ENCODE peak calls at places on chromosomes 2 and 18, in four cellular contexts. H is CD4-positive, alpha-beta T cell; S is astrocyte; Y is nephron progenitor cell. B is an unnamed sample.

GRCh38 chr2:11347403-11347965 is 3.0 kb upstream of the ROCK2 start:
- DNase-seq in H (no peak), S (no peak), Y (no peak), B (no peak)

GRCh38 chr2:16227811-16228462 is 287.6 kb downstream of the MYCN start:
- DNase-seq in H (no peak), S (no peak), Y (no peak), B (no peak)

GRCh38 chr18:23354625-23355024 is 98.5 kb upstream of the RIOK3 start:
- DNase-seq in H (no peak), S (peak), Y (no peak), B (no peak)

GRCh38 chr2:237434916-237435315 is 21.0 kb upstream of the COL6A3 start:
- DNase-seq in H (peak), S (peak), Y (peak), B (no peak)

GRCh38 chr2:172783091-172783898 is 47.6 kb downstream of the RAPGEF4 start:
- DNase-seq in H (no peak), S (peak), Y (peak), B (no peak)

GRCh38 chr2:173958198-173958846 is 6.9 kb downstream of the SP3 start:
- DNase-seq in H (no peak), S (no peak), Y (no peak), B (no peak)

GRCh38 chr2:120066708-120067547 is 54.1 kb downstream of the EPB41L5 start:
- DNase-seq in H (no peak), S (peak), Y (no peak), B (no peak)

GRCh38 chr2:113158884-113159553 is 14.8 kb upstream of the PSD4 start:
- DNase-seq in H (no peak), S (no peak), Y (no peak), B (no peak)

GRCh38 chr2:215870088-215870490 is 143.3 kb downstream of the MREG start:
- DNase-seq in H (no peak), S (peak), Y (no peak), B (no peak)

GRCh38 chr2:171432969-171433762 is 624 bp downstream of the METTL8 start:
- DNase-seq in H (peak), S (no peak), Y (peak), B (no peak)

GRCh38 chr2:169771612-169772011 is 27.1 kb upstream of the SSB start:
- DNase-seq in H (no peak), S (no peak), Y (no peak), B (no peak)

GRCh38 chr18:24198461-24198860 is 59.6 kb downstream of the CABYR start:
- DNase-seq in H (no peak), S (no peak), Y (no peak), B (no peak)

GRCh38 chr2:215773728-215774127 is 239.6 kb downstream of the MREG start:
- DNase-seq in H (no peak), S (peak), Y (no peak), B (no peak)

GRCh38 chr2:11764359-11764758 is 17.9 kb downstream of the LPIN1 start:
- DNase-seq in H (no peak), S (no peak), Y (no peak), B (no peak)

GRCh38 chr18:40431071-40431998 is 1523.7 kb upstream of the PIK3C3 start:
- DNase-seq in H (no peak), S (no peak), Y (no peak), B (no peak)

GRCh38 chr2:101109451-101110140 is 41.6 kb downstream of the TBC1D8 start:
- DNase-seq in H (no peak), S (no peak), Y (no peak), B (no peak)

GRCh38 chr2:206438196-206438727 is 5.1 kb upstream of the ADAM23 start:
- DNase-seq in H (no peak), S (no peak), Y (no peak), B (no peak)

GRCh38 chr2:206445948-206446347 is 2.6 kb downstream of the ADAM23 start:
- DNase-seq in H (no peak), S (no peak), Y (no peak), B (no peak)

GRCh38 chr2:206442516-206442853 is 847 bp upstream of the ADAM23 start:
- DNase-seq in H (no peak), S (no peak), Y (no peak), B (no peak)

GRCh38 chr2:206442854-206443734 is at the start of gene ADAM23:
- DNase-seq in H (peak), S (peak), Y (peak), B (peak)

DNA sequence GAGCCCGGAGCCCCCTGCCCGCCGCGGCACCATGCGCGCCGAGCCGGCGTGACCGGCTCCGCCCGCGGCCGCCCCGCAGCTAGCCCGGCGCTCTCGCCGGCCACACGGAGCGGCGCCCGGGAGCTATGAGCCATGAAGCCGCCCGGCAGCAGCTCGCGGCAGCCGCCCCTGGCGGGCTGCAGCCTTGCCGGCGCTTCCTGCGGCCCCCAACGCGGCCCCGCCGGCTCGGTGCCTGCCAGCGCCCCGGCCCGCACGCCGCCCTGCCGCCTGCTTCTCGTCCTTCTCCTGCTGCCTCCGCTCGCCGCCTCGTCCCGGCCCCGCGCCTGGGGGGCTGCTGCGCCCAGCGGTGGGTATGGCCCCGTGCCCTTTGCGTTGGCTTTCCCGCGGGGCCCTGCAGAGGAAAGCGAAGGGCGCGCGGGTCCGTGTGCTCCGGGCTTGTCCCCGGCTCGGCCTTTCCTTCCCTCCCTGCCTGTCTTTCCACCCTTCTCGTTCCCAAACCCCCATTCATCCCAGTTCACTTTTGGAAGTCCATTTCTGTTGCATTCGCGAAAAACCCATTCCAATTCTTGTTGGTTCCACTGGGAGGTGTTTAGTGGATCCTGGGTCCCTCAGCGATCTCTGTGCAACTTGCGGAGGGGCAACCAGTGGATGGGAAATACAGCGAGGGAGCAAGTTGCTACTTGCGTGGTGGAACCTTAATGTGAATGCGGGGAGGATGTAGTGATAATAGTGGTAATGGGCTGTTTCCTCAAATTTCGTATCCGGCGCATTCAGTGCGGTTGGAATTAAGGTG is 599 bp downstream of the ADAM23 start:
- DNase-seq in H (no peak), S (peak), Y (peak), B (peak)
- TF ChIP-seq CTCF in H (no peak), S (no peak), Y (no peak), B (peak)

DNA sequence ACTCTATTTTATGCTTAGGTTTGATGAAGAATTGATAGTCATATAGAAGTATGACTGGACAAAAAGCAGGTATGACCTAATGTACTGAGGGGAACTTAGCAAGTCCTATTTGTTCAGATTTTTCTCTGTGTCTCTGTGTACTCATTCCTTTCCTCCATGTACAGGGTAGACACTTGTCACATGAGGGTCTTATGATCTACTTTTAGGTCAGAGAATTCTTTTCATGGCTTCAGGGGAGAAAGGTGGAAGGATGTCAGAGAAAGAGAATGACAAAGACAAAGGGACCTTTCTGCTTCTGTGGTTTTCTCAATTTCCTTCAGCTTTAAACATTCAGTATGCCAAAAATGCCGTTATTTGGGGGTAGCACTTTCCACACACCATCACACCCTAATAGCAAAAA is 181.6 kb downstream of the WDPCP start:
- DNase-seq in H (no peak), S (no peak), Y (no peak), B (no peak)
- TF ChIP-seq CTCF in H (no peak), S (no peak), Y (no peak), B (no peak)

GRCh38 chr18:77068890-77069312 is 63.7 kb downstream of the MBP start:
- DNase-seq in H (no peak), S (no peak), Y (no peak), B (no peak)
- TF ChIP-seq CTCF in H (no peak), S (no peak), Y (no peak), B (no peak)

GRCh38 chr2:1584691-1585485 is 159.4 kb downstream of the PXDN start:
- DNase-seq in H (no peak), S (no peak), Y (no peak), B (no peak)
- TF ChIP-seq CTCF in H (no peak), S (no peak), Y (no peak), B (no peak)

DNA sequence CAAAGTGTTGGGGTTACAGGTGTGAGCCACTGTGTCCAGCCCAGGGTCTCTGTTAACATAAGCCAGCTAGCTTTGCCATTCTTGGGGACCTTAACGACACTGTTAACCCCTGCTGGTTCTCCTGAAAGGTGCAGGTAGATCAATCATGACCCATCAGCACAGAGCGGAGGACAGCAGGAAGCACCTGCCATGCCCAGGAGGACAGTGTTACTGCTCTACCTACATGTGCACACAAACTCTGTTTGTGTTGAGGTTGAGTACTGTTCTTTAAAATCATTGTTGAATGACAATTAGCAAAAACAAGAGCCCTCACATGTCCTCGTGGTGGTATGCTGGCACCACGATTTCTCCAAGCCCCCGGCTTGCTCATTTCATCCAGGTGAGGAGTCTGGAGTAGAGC is 120.9 kb downstream of the FAM210A start:
- DNase-seq in H (no peak), S (no peak), Y (no peak), B (no peak)
- TF ChIP-seq CTCF in H (no peak), S (no peak), Y (no peak), B (no peak)

DNA sequence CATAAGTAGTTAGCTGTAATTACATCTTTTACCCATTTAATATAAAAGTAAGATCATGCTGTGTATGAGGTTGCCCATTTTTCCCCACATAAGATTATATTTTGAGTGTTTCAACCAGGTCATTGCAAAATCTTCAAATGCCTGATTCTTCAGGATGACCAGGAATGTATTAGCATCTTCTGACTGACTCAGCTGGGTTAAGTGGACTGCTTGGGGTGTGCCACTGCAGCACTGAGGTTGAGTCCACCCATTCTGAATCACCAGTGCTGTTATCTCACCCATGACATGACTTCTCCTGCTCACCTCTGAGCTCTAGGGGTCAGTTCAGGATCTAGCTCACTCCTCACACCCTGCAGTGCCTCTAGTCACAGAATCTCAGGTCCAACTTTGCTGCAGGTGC is 576.7 kb upstream of the ZEB2 start:
- DNase-seq in H (no peak), S (peak), Y (no peak), B (no peak)
- TF ChIP-seq CTCF in H (no peak), S (no peak), Y (no peak), B (no peak)

DNA sequence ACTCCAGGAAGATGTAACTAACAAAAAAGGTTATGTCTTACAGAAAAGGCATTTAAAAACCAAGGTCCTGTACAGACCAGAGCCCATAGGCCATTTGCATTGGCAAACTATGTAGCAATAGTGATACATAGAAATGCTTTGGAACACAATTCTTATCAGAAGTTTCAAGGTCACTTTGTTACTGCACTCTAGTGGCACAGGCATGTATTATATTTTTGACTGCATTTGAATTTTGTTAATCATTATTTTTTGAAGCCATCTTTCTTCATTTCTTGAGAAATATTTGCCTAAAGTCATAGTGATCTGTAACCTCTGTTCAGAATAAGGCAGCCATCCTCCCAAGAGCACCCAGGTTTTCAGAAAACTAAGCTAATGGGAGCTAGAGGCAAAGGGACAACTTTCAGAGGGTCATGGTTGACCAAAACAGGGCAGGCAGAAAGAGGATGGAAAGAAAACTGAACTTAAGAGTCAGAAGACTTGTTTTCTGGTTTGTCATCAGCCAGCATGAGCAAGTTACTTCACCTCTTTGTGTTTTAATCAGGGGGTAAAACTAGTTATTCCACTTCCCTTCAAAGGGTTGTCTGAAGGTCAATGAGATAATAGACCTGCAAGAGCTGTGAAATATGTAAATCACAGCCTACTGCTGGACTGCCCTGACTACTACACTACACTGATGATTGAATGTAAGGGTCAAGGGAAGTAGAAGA is 41.5 kb downstream of the SLC38A11 start:
- DNase-seq in H (no peak), S (peak), Y (no peak), B (no peak)
- TF ChIP-seq CTCF in H (no peak), S (peak), Y (no peak), B (peak)

GRCh38 chr2:187971893-187972292 is 319.8 kb upstream of the GULP1 start:
- DNase-seq in H (no peak), S (no peak), Y (no peak), B (no peak)
- TF ChIP-seq CTCF in H (no peak), S (no peak), Y (no peak), B (no peak)

B was measured in progenitor cell of endocrine pancreas.